ENCODE peak calls at places on chromosome 20, in ten cellular contexts. C is body of pancreas, K is H54, N is uterus, Z is lower leg skin, J is tibial nerve, B is breast epithelium, Y is spleen, V is testis, H is ovary. W is an unnamed sample.

GRCh38 chr20:50146732-50147662 is 6.5 kb downstream of the PEDS1 start:
- DNase-seq in C (no peak), K (no peak), N (no peak), Z (peak), J (no peak), B (no peak), Y (peak), V (no peak), H (no peak), W (peak)

GRCh38 chr20:5535211-5535756 is 214.9 kb upstream of the SHLD1 start:
- DNase-seq in C (no peak), K (no peak), N (no peak), Z (peak), J (no peak), B (no peak), Y (no peak), V (no peak), H (no peak), W (peak)

GRCh38 chr20:43570496-43570895 is 11.7 kb downstream of the SGK2 start:
- DNase-seq in C (no peak), K (no peak), N (no peak), Z (no peak), J (no peak), B (no peak), Y (peak), V (no peak), H (no peak), W (no peak)

GRCh38 chr20:21099653-21100589 is 6.2 kb downstream of the LINC00237 start:
- DNase-seq in C (no peak), K (no peak), N (no peak), Z (no peak), J (no peak), B (no peak), Y (peak), V (peak), H (peak), W (peak)

GRCh38 chr20:46808565-46808964 is 86.1 kb upstream of the EYA2 start:
- DNase-seq in C (no peak), K (no peak), N (no peak), Z (no peak), J (no peak), B (no peak), Y (no peak), V (no peak), H (no peak), W (no peak)

GRCh38 chr20:56780266-56780665 is 151.2 kb downstream of the TFAP2C start:
- DNase-seq in C (no peak), K (no peak), N (no peak), Z (no peak), J (no peak), B (no peak), Y (peak), V (no peak), H (no peak), W (no peak)

GRCh38 chr20:58604410-58604881 is 46.6 kb upstream of the STX16 start:
- DNase-seq in C (no peak), K (no peak), N (no peak), Z (no peak), J (no peak), B (no peak), Y (peak), V (no peak), H (no peak), W (no peak)

GRCh38 chr20:38581013-38581412 is at the start of gene ADIG:
- DNase-seq in C (peak), K (no peak), N (no peak), Z (no peak), J (no peak), B (peak), Y (no peak), V (no peak), H (no peak), W (no peak)

GRCh38 chr20:38872491-38873049 is 53.6 kb upstream of the FAM83D start:
- DNase-seq in C (no peak), K (no peak), N (no peak), Z (no peak), J (no peak), B (no peak), Y (no peak), V (no peak), H (no peak), W (no peak)

GRCh38 chr20:43389231-43389630 is 68.5 kb upstream of the SRSF6 start:
- DNase-seq in C (peak), K (no peak), N (peak), Z (no peak), J (no peak), B (no peak), Y (no peak), V (no peak), H (no peak), W (no peak)

GRCh38 chr20:43563429-43563828 is 4.6 kb downstream of the SGK2 start:
- DNase-seq in C (no peak), K (no peak), N (no peak), Z (no peak), J (no peak), B (no peak), Y (no peak), V (no peak), H (no peak), W (peak)

DNA sequence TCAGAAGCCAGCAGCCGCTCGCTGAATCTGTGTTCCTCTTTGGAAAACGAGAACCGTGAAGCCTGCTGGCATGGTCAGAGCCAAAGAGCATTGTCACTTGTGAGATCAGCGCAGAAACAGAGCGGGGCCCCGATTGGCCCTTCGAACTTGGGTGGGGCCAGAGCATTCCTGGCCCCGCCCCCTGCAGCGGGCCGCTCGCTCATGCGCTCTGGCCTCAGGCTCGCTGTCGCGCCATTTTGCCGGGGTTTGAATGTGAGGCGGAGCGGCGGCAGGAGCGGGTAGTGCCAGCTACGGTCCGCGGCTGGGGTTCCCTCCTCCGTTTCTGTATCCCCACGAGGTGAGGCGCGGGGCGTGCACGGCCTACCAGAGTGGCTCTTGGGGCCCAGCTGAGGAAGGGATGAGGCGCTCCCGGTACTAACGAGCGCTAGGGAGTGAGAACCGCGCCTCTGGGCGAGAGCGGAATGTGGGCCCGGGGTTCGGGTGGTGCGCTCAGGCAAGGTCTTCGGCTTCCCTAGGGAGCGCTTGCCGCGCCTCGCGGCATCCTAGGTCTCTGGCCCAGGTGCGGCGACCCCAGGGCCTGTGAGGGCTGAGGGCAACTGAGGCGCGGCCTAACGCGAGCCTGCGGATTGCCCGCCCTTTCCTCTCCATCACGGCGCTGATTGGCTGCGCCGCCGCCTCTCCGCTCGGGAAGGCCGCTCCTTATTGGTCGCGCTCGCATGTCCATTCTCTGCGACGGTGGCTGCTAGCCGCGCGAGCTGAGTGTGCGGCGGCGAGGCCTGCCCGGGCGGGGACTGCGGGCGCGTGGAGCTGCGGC is at the start of gene CSE1L:
- DNase-seq in C (peak), K (peak), N (peak), Z (peak), J (peak), B (peak), Y (peak), V (peak), H (peak), W (peak)
- TF ChIP-seq POLR2A in C (peak), K (peak), N (no peak), Z (peak), J (peak), B (peak), Y (no peak), V (no peak), H (peak), W (peak)

GRCh38 chr20:10560681-10561080 is 113.1 kb downstream of the JAG1 start:
- DNase-seq in C (no peak), K (no peak), N (no peak), Z (no peak), J (no peak), B (no peak), Y (no peak), V (no peak), H (no peak), W (no peak)
- TF ChIP-seq POLR2A in C (no peak), K (no peak), N (no peak), Z (no peak), J (no peak), B (no peak), Y (no peak), V (no peak), H (no peak), W (no peak)

GRCh38 chr20:23357767-23358562 is 4.0 kb upstream of the GZF1 start:
- DNase-seq in C (peak), K (peak), N (peak), Z (peak), J (peak), B (peak), Y (peak), V (peak), H (peak), W (peak)
- TF ChIP-seq POLR2A in C (peak), K (peak), N (peak), Z (no peak), J (peak), B (peak), Y (peak), V (peak), H (peak), W (peak)

GRCh38 chr20:53738945-53739798 is 145.5 kb upstream of the ZNF217 start:
- DNase-seq in C (no peak), K (no peak), N (no peak), Z (no peak), J (no peak), B (no peak), Y (no peak), V (no peak), H (no peak), W (peak)
- TF ChIP-seq POLR2A in C (no peak), K (no peak), N (no peak), Z (no peak), J (no peak), B (no peak), Y (no peak), V (no peak), H (no peak), W (no peak)

GRCh38 chr20:51570755-51571469 is 28.4 kb upstream of the NFATC2 start:
- DNase-seq in C (no peak), K (no peak), N (no peak), Z (peak), J (peak), B (no peak), Y (no peak), V (peak), H (no peak), W (no peak)

GRCh38 chr20:51567622-51568021 is 25.1 kb upstream of the NFATC2 start:
- DNase-seq in C (no peak), K (no peak), N (no peak), Z (no peak), J (no peak), B (no peak), Y (no peak), V (no peak), H (no peak), W (no peak)

GRCh38 chr20:51571470-51571794 is 28.9 kb upstream of the NFATC2 start:
- DNase-seq in C (no peak), K (no peak), N (no peak), Z (no peak), J (no peak), B (no peak), Y (no peak), V (no peak), H (no peak), W (no peak)

GRCh38 chr20:51566594-51566993 is 24.1 kb upstream of the NFATC2 start:
- DNase-seq in C (no peak), K (no peak), N (no peak), Z (no peak), J (no peak), B (no peak), Y (no peak), V (no peak), H (no peak), W (no peak)

DNA sequence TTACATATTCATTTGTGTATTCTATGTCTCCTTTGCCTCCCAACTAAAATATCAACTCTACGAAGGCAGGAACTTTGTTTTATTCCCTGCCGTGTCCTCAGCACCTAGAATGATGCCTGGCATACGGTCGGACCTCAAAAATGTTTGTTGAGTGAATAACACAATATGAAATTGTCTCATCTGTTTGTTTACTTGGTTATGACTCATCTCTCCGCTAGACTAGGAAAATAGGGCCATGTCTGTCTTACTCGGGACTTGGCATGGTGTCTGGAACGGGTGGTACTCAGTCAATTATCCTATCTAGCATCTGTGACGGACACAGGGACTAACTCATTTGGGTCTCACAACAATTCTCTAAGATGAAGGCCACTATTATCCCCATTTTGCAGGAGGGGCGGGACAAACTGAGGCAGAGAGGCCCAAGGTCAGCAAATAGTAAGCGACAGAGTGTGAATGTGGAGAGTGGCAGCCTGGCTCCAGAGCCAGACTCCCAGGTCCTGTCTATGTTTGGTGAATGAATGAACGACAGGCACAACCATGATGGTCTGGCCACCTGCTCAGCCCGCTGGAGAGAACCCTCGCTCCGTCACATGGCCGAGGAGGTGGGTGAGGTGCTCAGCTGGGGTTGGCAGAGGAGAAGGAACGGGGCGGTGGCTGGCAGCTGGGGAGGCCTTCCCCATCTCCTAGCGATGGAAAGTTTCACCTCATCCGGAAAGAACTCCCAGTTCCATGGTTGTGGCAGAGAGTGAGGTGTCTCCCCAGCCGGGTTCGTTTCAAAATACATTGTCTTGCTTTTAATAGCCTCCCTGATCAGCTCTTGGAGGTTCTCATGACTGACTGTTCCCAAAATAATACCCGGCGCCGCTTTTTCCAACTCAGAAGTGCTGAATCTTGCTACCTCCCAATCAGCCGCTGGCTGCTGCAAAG is 27.6 kb upstream of the NFATC2 start:
- DNase-seq in C (no peak), K (no peak), N (no peak), Z (peak), J (peak), B (no peak), Y (no peak), V (no peak), H (no peak), W (no peak)
- TF ChIP-seq POLR2A in C (no peak), K (no peak), N (no peak), Z (no peak), J (no peak), B (no peak), Y (no peak), V (no peak), H (no peak), W (no peak)

GRCh38 chr20:407097-407952 is 774 bp upstream of the RBCK1 start:
- DNase-seq in C (peak), K (peak), N (peak), Z (peak), J (peak), B (peak), Y (peak), V (peak), H (peak), W (peak)
- TF ChIP-seq POLR2A in C (peak), K (peak), N (no peak), Z (no peak), J (no peak), B (no peak), Y (no peak), V (no peak), H (peak), W (peak)

GRCh38 chr20:35771689-35772562 is at the start of gene PHF20:
- DNase-seq in C (peak), K (peak), N (peak), Z (peak), J (peak), B (peak), Y (peak), V (peak), H (peak), W (peak)
- TF ChIP-seq POLR2A in C (peak), K (peak), N (peak), Z (no peak), J (peak), B (peak), Y (peak), V (peak), H (peak), W (peak)

GRCh38 chr20:35145141-35145564 is 2.0 kb downstream of the EDEM2 start:
- DNase-seq in C (peak), K (no peak), N (peak), Z (no peak), J (no peak), B (no peak), Y (no peak), V (no peak), H (no peak), W (peak)

GRCh38 chr20:35146299-35146921 is 726 bp downstream of the EDEM2 start:
- DNase-seq in C (peak), K (peak), N (peak), Z (peak), J (no peak), B (no peak), Y (peak), V (peak), H (no peak), W (peak)

GRCh38 chr20:35151739-35152138 is 4.6 kb upstream of the EDEM2 start:
- DNase-seq in C (peak), K (no peak), N (no peak), Z (no peak), J (peak), B (no peak), Y (no peak), V (peak), H (no peak), W (no peak)

GRCh38 chr20:35144694-35145093 is 2.4 kb downstream of the EDEM2 start:
- DNase-seq in C (no peak), K (no peak), N (no peak), Z (no peak), J (peak), B (no peak), Y (peak), V (no peak), H (no peak), W (no peak)

GRCh38 chr20:35146922-35147574 is at the start of gene EDEM2:
- DNase-seq in C (peak), K (peak), N (peak), Z (peak), J (peak), B (peak), Y (peak), V (peak), H (peak), W (peak)
- TF ChIP-seq POLR2A in C (peak), K (peak), N (no peak), Z (peak), J (no peak), B (peak), Y (peak), V (no peak), H (peak), W (peak)

DNA sequence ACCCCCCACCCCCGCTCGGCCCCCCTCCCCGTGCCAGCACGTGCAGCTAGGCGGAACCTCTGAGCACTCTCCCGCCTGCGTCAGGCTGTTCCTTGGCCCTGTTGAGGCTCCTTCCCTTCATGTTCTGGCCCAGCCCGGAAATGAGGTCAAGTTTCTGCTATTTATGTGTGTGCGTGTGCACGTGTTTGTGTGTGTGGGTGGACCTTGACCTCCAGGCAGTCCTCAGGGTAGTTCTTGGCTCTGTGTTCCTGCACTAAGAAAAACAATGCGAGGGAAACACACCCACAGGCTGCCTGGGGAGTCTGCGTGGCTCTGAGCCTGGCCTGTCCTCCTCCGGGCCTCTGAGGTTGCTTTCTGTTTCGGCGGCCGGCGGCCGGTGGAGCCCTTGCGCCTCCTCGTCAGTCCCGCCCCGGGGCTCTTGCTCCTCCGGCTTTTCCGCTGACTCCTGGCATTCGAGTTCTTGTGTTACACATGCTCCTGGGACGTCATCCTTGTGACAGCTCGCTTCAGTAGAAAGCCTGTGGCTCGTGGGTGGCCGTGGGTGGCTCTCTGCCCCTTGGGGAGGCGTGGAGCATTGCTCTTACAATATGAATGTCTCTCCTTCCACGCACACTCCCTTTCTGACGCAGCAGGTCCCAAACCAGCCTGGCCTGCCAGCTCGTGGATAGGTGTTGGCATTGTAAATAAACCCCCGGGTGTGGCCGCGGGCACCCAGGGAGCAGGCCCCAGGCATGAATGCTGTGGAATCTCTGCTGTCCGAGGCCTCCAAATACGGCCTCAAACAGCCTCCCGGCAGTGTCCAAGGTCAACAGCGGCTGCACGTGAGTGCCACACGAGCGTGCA is 10.0 kb downstream of the SLCO4A1 start:
- DNase-seq in C (peak), K (peak), N (peak), Z (peak), J (peak), B (peak), Y (peak), V (peak), H (peak), W (peak)
- TF ChIP-seq POLR2A in C (peak), K (peak), N (peak), Z (no peak), J (peak), B (peak), Y (no peak), V (peak), H (peak), W (no peak)

DNA sequence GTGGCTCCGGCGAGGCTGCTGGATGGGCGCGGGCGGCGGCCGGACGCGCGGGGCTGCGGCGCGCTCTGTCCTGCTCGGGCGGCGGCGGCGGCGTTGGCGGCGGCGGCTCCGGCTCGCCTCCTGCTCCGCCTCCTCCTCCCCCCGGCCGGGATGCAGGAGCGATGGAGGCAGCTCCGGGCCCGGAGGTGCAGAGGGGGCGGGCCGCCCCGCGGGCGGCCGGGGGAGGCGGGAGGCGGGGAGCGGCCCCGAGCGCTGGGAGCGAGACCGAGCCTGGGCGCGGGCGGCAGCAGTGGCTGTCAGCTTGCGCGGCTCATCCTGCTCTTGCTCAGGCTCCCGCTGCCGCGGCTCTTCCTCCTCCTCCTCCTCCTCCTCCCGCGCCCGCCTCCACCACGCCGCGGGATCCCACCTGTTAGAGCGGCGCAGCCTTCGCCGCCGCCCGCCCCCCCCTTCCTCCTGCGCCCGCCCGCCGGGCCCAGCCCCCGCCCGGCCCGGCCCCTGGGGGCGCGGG is at the start of gene NOL4L:
- DNase-seq in C (no peak), K (peak), N (no peak), Z (no peak), J (no peak), B (no peak), Y (peak), V (peak), H (peak), W (peak)
- TF ChIP-seq POLR2A in C (no peak), K (peak), N (no peak), Z (no peak), J (no peak), B (no peak), Y (no peak), V (no peak), H (no peak), W (no peak)

W was measured in erythroblast.